ENCODE peak calls at places on chromosomes 4 and X, in seven cellular contexts. One of them, this sample, is unnamed.

GRCh38 chrX:46796574-46797191 is 37.8 kb upstream of the SLC9A7 start:
- DNase-seq in PC-3: peak; percentile 86
- DNase-seq in hepatocyte: peak; percentile 72
- DNase-seq in brain microvascular endothelial cell: peak; percentile 71
- DNase-seq in Peyer's patch: peak; percentile 69
- DNase-seq in heart left ventricle: peak; percentile 66
- DNase-seq in breast epithelium: peak; percentile 68
- DNase-seq in this sample: no peak

GRCh38 chr4:84849051-84849640 is 117.3 kb downstream of the WDFY3 start:
- DNase-seq in brain microvascular endothelial cell: no peak
- DNase-seq in PC-3: no peak
- DNase-seq in heart left ventricle: no peak
- DNase-seq in Peyer's patch: no peak
- DNase-seq in hepatocyte: no peak
- DNase-seq in breast epithelium: no peak
- DNase-seq in this sample: no peak

GRCh38 chr4:57119054-57119651 is 9.0 kb upstream of the IGFBP7 start:
- DNase-seq in Peyer's patch: no peak
- DNase-seq in breast epithelium: peak; percentile 53
- DNase-seq in brain microvascular endothelial cell: peak; percentile 96
- DNase-seq in PC-3: peak; percentile 60
- DNase-seq in hepatocyte: peak; percentile 53
- DNase-seq in heart left ventricle: peak; percentile 69
- DNase-seq in this sample: peak; percentile 70

GRCh38 chrX:153568612-153569011 is 30.3 kb downstream of the CCNQ start:
- DNase-seq in brain microvascular endothelial cell: no peak
- DNase-seq in PC-3: peak; percentile 13
- DNase-seq in Peyer's patch: no peak
- DNase-seq in breast epithelium: no peak
- DNase-seq in heart left ventricle: no peak
- DNase-seq in hepatocyte: no peak
- DNase-seq in this sample: no peak

GRCh38 chr4:6668391-6668790 is 25.3 kb upstream of the S100P start:
- DNase-seq in Peyer's patch: no peak
- DNase-seq in PC-3: peak; percentile 86
- DNase-seq in heart left ventricle: no peak
- DNase-seq in brain microvascular endothelial cell: peak; percentile 56
- DNase-seq in hepatocyte: no peak
- DNase-seq in breast epithelium: no peak
- DNase-seq in this sample: no peak

GRCh38 chrX:374566-374965 is 12.1 kb downstream of the PPP2R3B start:
- DNase-seq in PC-3: no peak
- DNase-seq in hepatocyte: no peak
- DNase-seq in brain microvascular endothelial cell: no peak
- DNase-seq in heart left ventricle: no peak
- DNase-seq in breast epithelium: no peak
- DNase-seq in Peyer's patch: no peak
- DNase-seq in this sample: peak; percentile 68

GRCh38 chr4:8871417-8872401 is at the start of gene HMX1:
- DNase-seq in breast epithelium: no peak
- DNase-seq in brain microvascular endothelial cell: no peak
- DNase-seq in PC-3: no peak
- DNase-seq in Peyer's patch: no peak
- DNase-seq in heart left ventricle: no peak
- DNase-seq in hepatocyte: peak; percentile 41
- DNase-seq in this sample: no peak

GRCh38 chr4:24076811-24077210 is 187.0 kb upstream of the PPARGC1A start:
- DNase-seq in brain microvascular endothelial cell: no peak
- DNase-seq in breast epithelium: no peak
- DNase-seq in PC-3: no peak
- DNase-seq in hepatocyte: no peak
- DNase-seq in Peyer's patch: no peak
- DNase-seq in heart left ventricle: no peak
- DNase-seq in this sample: no peak

GRCh38 chr4:178745203-178745602 is 1303.0 kb upstream of the AGA start:
- DNase-seq in hepatocyte: no peak
- DNase-seq in heart left ventricle: no peak
- DNase-seq in PC-3: peak; percentile 72
- DNase-seq in brain microvascular endothelial cell: no peak
- DNase-seq in Peyer's patch: no peak
- DNase-seq in breast epithelium: no peak
- DNase-seq in this sample: no peak

GRCh38 chr4:2931765-2932560 is 31.2 kb downstream of the NOP14 start:
- DNase-seq in Peyer's patch: peak; percentile 88
- DNase-seq in brain microvascular endothelial cell: no peak
- DNase-seq in hepatocyte: no peak
- DNase-seq in breast epithelium: no peak
- DNase-seq in PC-3: no peak
- DNase-seq in heart left ventricle: peak; percentile 83
- DNase-seq in this sample: no peak

GRCh38 chrX:25015486-25016360 is at the start of gene ARX:
- DNase-seq in hepatocyte: peak; percentile 86
- DNase-seq in Peyer's patch: no peak
- DNase-seq in heart left ventricle: peak; percentile 64
- DNase-seq in PC-3: no peak
- DNase-seq in brain microvascular endothelial cell: no peak
- DNase-seq in breast epithelium: no peak
- DNase-seq in this sample: peak; percentile 69

GRCh38 chr4:122821097-122821496 is 5.5 kb upstream of the FGF2 start:
- DNase-seq in PC-3: no peak
- DNase-seq in hepatocyte: no peak
- DNase-seq in brain microvascular endothelial cell: no peak
- DNase-seq in breast epithelium: no peak
- DNase-seq in heart left ventricle: no peak
- DNase-seq in Peyer's patch: no peak
- DNase-seq in this sample: no peak

GRCh38 chrX:13545731-13546130 is 23.7 kb upstream of the EGFL6 start:
- DNase-seq in heart left ventricle: no peak
- DNase-seq in brain microvascular endothelial cell: no peak
- DNase-seq in hepatocyte: no peak
- DNase-seq in Peyer's patch: no peak
- DNase-seq in breast epithelium: no peak
- DNase-seq in PC-3: no peak
- DNase-seq in this sample: no peak

GRCh38 chrX:8801041-8801599 is at the start of gene FAM9A:
- DNase-seq in breast epithelium: no peak
- DNase-seq in brain microvascular endothelial cell: no peak
- DNase-seq in hepatocyte: no peak
- DNase-seq in Peyer's patch: no peak
- DNase-seq in heart left ventricle: no peak
- DNase-seq in PC-3: no peak
- DNase-seq in this sample: no peak
- H3K4me3 ChIP-seq in breast epithelium: no peak within 1 kb of the TSS
- H3K4me3 ChIP-seq in brain microvascular endothelial cell: no peak within 1 kb of the TSS
- H3K4me3 ChIP-seq in hepatocyte: no peak within 1 kb of the TSS
- H3K4me3 ChIP-seq in Peyer's patch: no peak within 1 kb of the TSS
- H3K4me3 ChIP-seq in heart left ventricle: no peak within 1 kb of the TSS
- H3K4me3 ChIP-seq in PC-3: no peak within 1 kb of the TSS
- H3K4me3 ChIP-seq in this sample: no peak within 1 kb of the TSS

GRCh38 chr4:184313058-184313709 is 95.5 kb upstream of the ENPP6 start:
- DNase-seq in breast epithelium: no peak
- DNase-seq in hepatocyte: no peak
- DNase-seq in Peyer's patch: no peak
- DNase-seq in brain microvascular endothelial cell: no peak
- DNase-seq in heart left ventricle: no peak
- DNase-seq in PC-3: no peak
- DNase-seq in this sample: no peak
- H3K27ac ChIP-seq in breast epithelium: no peak overlapping the region
- H3K27ac ChIP-seq in hepatocyte: no peak overlapping the region
- H3K27ac ChIP-seq in Peyer's patch: no peak overlapping the region
- H3K27ac ChIP-seq in brain microvascular endothelial cell: no peak overlapping the region
- H3K27ac ChIP-seq in heart left ventricle: no peak overlapping the region
- H3K27ac ChIP-seq in PC-3: no peak overlapping the region
- H3K27ac ChIP-seq in this sample: no peak overlapping the region

GRCh38 chr4:112277220-112277619 is 8.5 kb downstream of the TIFA start:
- DNase-seq in breast epithelium: peak; percentile 51
- DNase-seq in PC-3: no peak
- DNase-seq in brain microvascular endothelial cell: no peak
- DNase-seq in heart left ventricle: no peak
- DNase-seq in hepatocyte: no peak
- DNase-seq in Peyer's patch: no peak
- DNase-seq in this sample: no peak
- H3K4me3 ChIP-seq in breast epithelium: no peak overlapping the region
- H3K4me3 ChIP-seq in PC-3: no peak overlapping the region
- H3K4me3 ChIP-seq in brain microvascular endothelial cell: no peak overlapping the region
- H3K4me3 ChIP-seq in heart left ventricle: no peak overlapping the region
- H3K4me3 ChIP-seq in hepatocyte: no peak overlapping the region
- H3K4me3 ChIP-seq in Peyer's patch: no peak overlapping the region
- H3K4me3 ChIP-seq in this sample: no peak overlapping the region

GRCh38 chr4:10007772-10008171 is 13.5 kb downstream of the SLC2A9 start:
- DNase-seq in heart left ventricle: no peak
- DNase-seq in breast epithelium: no peak
- DNase-seq in brain microvascular endothelial cell: no peak
- DNase-seq in hepatocyte: no peak
- DNase-seq in PC-3: no peak
- DNase-seq in Peyer's patch: no peak
- DNase-seq in this sample: no peak

GRCh38 chr4:10006236-10006603 is 15.1 kb downstream of the SLC2A9 start:
- DNase-seq in heart left ventricle: peak; percentile 45
- DNase-seq in breast epithelium: peak; percentile 87
- DNase-seq in PC-3: peak; percentile 89
- DNase-seq in hepatocyte: peak; percentile 48
- DNase-seq in Peyer's patch: no peak
- DNase-seq in brain microvascular endothelial cell: no peak
- DNase-seq in this sample: no peak

GRCh38 chr4:10006604-10007435 is 14.5 kb downstream of the SLC2A9 start:
- DNase-seq in Peyer's patch: no peak
- DNase-seq in hepatocyte: peak; percentile 81
- DNase-seq in brain microvascular endothelial cell: no peak
- DNase-seq in heart left ventricle: no peak
- DNase-seq in PC-3: peak; percentile 96
- DNase-seq in breast epithelium: peak; percentile 61
- DNase-seq in this sample: peak; percentile 93

GRCh38 chr4:10007436-10007740 is 13.9 kb downstream of the SLC2A9 start:
- DNase-seq in breast epithelium: no peak
- DNase-seq in heart left ventricle: no peak
- DNase-seq in Peyer's patch: no peak
- DNase-seq in PC-3: no peak
- DNase-seq in brain microvascular endothelial cell: no peak
- DNase-seq in hepatocyte: no peak
- DNase-seq in this sample: no peak

GRCh38 chr4:10008208-10009005 is 12.9 kb downstream of the SLC2A9 start:
- DNase-seq in heart left ventricle: no peak
- DNase-seq in PC-3: peak; percentile 78
- DNase-seq in breast epithelium: no peak
- DNase-seq in Peyer's patch: no peak
- DNase-seq in hepatocyte: no peak
- DNase-seq in brain microvascular endothelial cell: no peak
- DNase-seq in this sample: no peak
- H3K27ac ChIP-seq in heart left ventricle: no peak overlapping the region
- H3K27ac ChIP-seq in PC-3: peak overlapping the region; percentile 100
- H3K27ac ChIP-seq in breast epithelium: peak overlapping the region; percentile 2
- H3K27ac ChIP-seq in Peyer's patch: no peak overlapping the region
- H3K27ac ChIP-seq in hepatocyte: peak overlapping the region; percentile 73
- H3K27ac ChIP-seq in brain microvascular endothelial cell: no peak overlapping the region
- H3K27ac ChIP-seq in this sample: peak overlapping the region; percentile 89

This sample was measured in RWPE2.